ENCODE peak calls at places on chromosome 9, in five cellular contexts. J is upper lobe of left lung, T is tibial nerve, Q is IMR-90, Z is body of pancreas. K is an unnamed sample.

GRCh38 chr9:81737871-81738507 is 48.6 kb upstream of the TLE1 start:
- DNase-seq in J (peak; percentile 58), T (no peak), Q (peak; percentile 91), Z (peak; percentile 73), K (peak; percentile 44)

GRCh38 chr9:106657951-106658350 is 205.0 kb upstream of the ZNF462 start:
- DNase-seq in J (no peak), T (no peak), Q (no peak), Z (no peak), K (no peak)

GRCh38 chr9:711761-712523 is 129.6 kb upstream of the DMRT1 start:
- DNase-seq in J (no peak), T (no peak), Q (no peak), Z (no peak), K (no peak)

GRCh38 chr9:90795084-90795483 is 6.5 kb upstream of the SYK start:
- DNase-seq in J (no peak), T (no peak), Q (no peak), Z (no peak), K (no peak)

GRCh38 chr9:123359546-123359945 is 3.5 kb downstream of the CRB2 start:
- DNase-seq in J (no peak), T (no peak), Q (no peak), Z (peak; percentile 54), K (no peak)

GRCh38 chr9:133583586-133583985 is 25.6 kb downstream of the FAM163B start:
- DNase-seq in J (peak; percentile 34), T (no peak), Q (no peak), Z (no peak), K (no peak)

GRCh38 chr9:121445986-121446385 is 53.7 kb downstream of the GGTA1 start:
- DNase-seq in J (no peak), T (no peak), Q (no peak), Z (no peak), K (no peak)

GRCh38 chr9:89739531-89740315 is 134.9 kb downstream of the GADD45G start:
- DNase-seq in J (no peak), T (no peak), Q (no peak), Z (no peak), K (no peak)

GRCh38 chr9:126166291-126166690 is 160.3 kb upstream of the MVB12B start:
- DNase-seq in J (no peak), T (no peak), Q (no peak), Z (no peak), K (no peak)

GRCh38 chr9:6944093-6944551 is 186.3 kb downstream of the KDM4C start:
- DNase-seq in J (no peak), T (no peak), Q (peak; percentile 82), Z (no peak), K (no peak)

GRCh38 chr9:69334310-69334709 is 9.3 kb downstream of the ENTREP1 start:
- DNase-seq in J (no peak), T (no peak), Q (no peak), Z (no peak), K (no peak)

GRCh38 chr9:134962998-134963364 is 45.3 kb upstream of the FCN1 start:
- DNase-seq in J (peak; percentile 18), T (no peak), Q (no peak), Z (no peak), K (no peak)

GRCh38 chr9:34333836-34334235 is 4.5 kb downstream of the NUDT2 start:
- DNase-seq in J (no peak), T (no peak), Q (no peak), Z (no peak), K (no peak)

GRCh38 chr9:120526493-120526892 is 53.5 kb downstream of the CDK5RAP2 start:
- DNase-seq in J (peak; percentile 49), T (no peak), Q (no peak), Z (no peak), K (no peak)

GRCh38 chr9:130713286-130713975 is 19.9 kb downstream of the EXOSC2 start:
- DNase-seq in J (peak; percentile 24), T (no peak), Q (peak; percentile 34), Z (peak; percentile 49), K (peak; percentile 29)

GRCh38 chr9:130639866-130640555 is 24.4 kb upstream of the PRDM12 start:
- DNase-seq in J (no peak), T (no peak), Q (no peak), Z (no peak), K (no peak)

GRCh38 chr9:99216073-99216472 is 5.7 kb downstream of the ALG2 start:
- DNase-seq in J (no peak), T (no peak), Q (no peak), Z (no peak), K (no peak)

GRCh38 chr9:89675403-89675771 is 70.6 kb downstream of the GADD45G start:
- DNase-seq in J (peak; percentile 37), T (no peak), Q (no peak), Z (peak; percentile 72), K (no peak)

GRCh38 chr9:16286160-16286559 is 584.3 kb downstream of the BNC2 start:
- DNase-seq in J (no peak), T (no peak), Q (no peak), Z (no peak), K (no peak)

GRCh38 chr9:104779946-104780539 is 16.1 kb downstream of the NIPSNAP3B start:
- DNase-seq in J (no peak), T (no peak), Q (no peak), Z (peak; percentile 16), K (no peak)

GRCh38 chr9:69223605-69224004 is 49.5 kb downstream of the TJP2 start:
- DNase-seq in J (peak; percentile 42), T (no peak), Q (peak; percentile 70), Z (peak; percentile 13), K (no peak)

GRCh38 chr9:83061036-83061435 is 1.9 kb downstream of the RASEF start:
- DNase-seq in J (no peak), T (no peak), Q (peak; percentile 6), Z (peak; percentile 15), K (peak; percentile 38)

GRCh38 chr9:110198357-110198756 is 9.6 kb downstream of the C9orf152 start:
- DNase-seq in J (no peak), T (no peak), Q (no peak), Z (peak; percentile 60), K (no peak)

GRCh38 chr9:33162721-33163311 is 4.3 kb downstream of the B4GALT1 start:
- DNase-seq in J (peak; percentile 86), T (peak; percentile 59), Q (peak; percentile 79), Z (peak; percentile 70), K (peak; percentile 61)
- TF ChIP-seq POLR2A in J (no peak), T (no peak), Q (no peak), Z (no peak), K (no peak)

GRCh38 chr9:87382902-87383301 is 114.8 kb upstream of the DAPK1 start:
- DNase-seq in J (no peak), T (no peak), Q (peak; percentile 10), Z (no peak), K (no peak)

GRCh38 chr9:87389936-87390335 is 107.7 kb upstream of the DAPK1 start:
- DNase-seq in J (no peak), T (no peak), Q (no peak), Z (no peak), K (no peak)

GRCh38 chr9:87383341-87384150 is 114.1 kb upstream of the DAPK1 start:
- DNase-seq in J (no peak), T (no peak), Q (no peak), Z (no peak), K (no peak)

GRCh38 chr9:87387351-87388055 is 110.2 kb upstream of the DAPK1 start:
- DNase-seq in J (no peak), T (no peak), Q (no peak), Z (no peak), K (no peak)

GRCh38 chr9:87386490-87386889 is 111.2 kb upstream of the DAPK1 start:
- DNase-seq in J (no peak), T (no peak), Q (no peak), Z (peak; percentile 69), K (no peak)
- TF ChIP-seq POLR2A in J (no peak), T (no peak), Q (no peak), Z (no peak), K (no peak)

DNA sequence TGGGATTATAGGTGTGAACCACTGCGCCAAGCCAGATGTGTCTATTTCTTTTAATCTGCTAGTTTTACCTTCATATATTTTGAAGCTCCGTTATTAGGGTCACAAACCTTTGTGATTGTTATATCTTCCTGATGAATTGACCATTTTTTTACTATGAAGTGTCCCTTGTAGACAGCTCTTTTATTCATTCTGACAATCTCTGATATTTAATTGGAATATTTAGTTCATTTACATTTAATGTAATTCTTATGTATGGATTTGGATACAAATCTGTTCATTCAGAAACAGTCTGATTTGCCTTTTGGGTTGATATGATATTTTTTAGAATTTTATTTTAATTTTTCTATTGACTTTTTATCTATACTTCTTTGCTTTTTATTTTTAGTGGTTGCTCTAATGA is 17.2 kb downstream of the ERCC6L2 start:
- DNase-seq in J (no peak), T (no peak), Q (no peak), Z (no peak), K (no peak)
- TF ChIP-seq POLR2A in J (no peak), T (no peak), Q (no peak), Z (no peak), K (no peak)

GRCh38 chr9:136400038-136400834 is at the start of gene SNAPC4:
- DNase-seq in J (peak; percentile 90), T (peak; percentile 70), Q (peak; percentile 78), Z (peak; percentile 86), K (peak; percentile 89)
- TF ChIP-seq POLR2A in J (no peak), T (no peak), Q (peak; percentile 71), Z (peak; percentile 68), K (peak; percentile 35)

GRCh38 chr9:92877531-92878430 is at the start of gene ZNF484:
- DNase-seq in J (peak; percentile 99), T (peak; percentile 93), Q (peak; percentile 97), Z (peak; percentile 99), K (peak; percentile 99)
- TF ChIP-seq POLR2A in J (peak; percentile 51), T (peak; percentile 18), Q (peak; percentile 74), Z (peak; percentile 80), K (peak; percentile 72)

GRCh38 chr9:97737429-97737828 is 40.3 kb upstream of the XPA start:
- DNase-seq in J (no peak), T (no peak), Q (no peak), Z (no peak), K (no peak)

GRCh38 chr9:97742545-97742944 is 45.4 kb upstream of the XPA start:
- DNase-seq in J (no peak), T (no peak), Q (no peak), Z (no peak), K (no peak)

GRCh38 chr9:97740848-97741821 is 44.0 kb upstream of the XPA start:
- DNase-seq in J (peak; percentile 59), T (peak; percentile 14), Q (peak; percentile 62), Z (peak; percentile 66), K (peak; percentile 23)

GRCh38 chr9:97744710-97745708 is 47.9 kb upstream of the XPA start:
- DNase-seq in J (no peak), T (no peak), Q (peak; percentile 30), Z (no peak), K (no peak)

DNA sequence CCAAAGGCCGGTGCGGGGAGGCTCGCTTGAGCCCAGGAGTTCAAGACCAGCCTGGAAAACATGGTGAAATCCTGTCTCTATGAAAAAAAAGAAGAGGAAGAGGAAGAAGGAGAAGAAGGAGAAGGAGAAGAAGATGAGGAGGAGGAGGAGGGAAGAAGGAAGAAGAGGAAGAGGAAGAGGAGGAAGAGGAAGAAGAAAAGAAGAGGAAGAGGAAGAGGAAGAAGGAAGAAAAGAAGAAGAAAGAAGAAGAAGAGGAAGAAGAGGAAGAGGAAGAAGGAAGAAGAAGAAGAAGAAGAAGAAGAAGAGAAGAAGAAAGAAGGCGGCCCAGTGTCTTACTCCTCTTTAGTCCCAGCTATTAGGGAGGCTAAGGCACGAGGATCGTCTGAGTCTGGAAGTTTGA is 44.8 kb upstream of the XPA start:
- DNase-seq in J (no peak), T (no peak), Q (no peak), Z (no peak), K (no peak)
- TF ChIP-seq POLR2A in J (no peak), T (no peak), Q (no peak), Z (no peak), K (no peak)